ENCODE peak calls at places on chromosome 1, in four cellular contexts. One of them, this sample, is unnamed.

GRCh38 chr1:184160942-184161698 is 109.6 kb downstream of the TSEN15 start:
- DNase-seq in HL-60: no peak
- DNase-seq in K562: no peak
- DNase-seq in GM12878: peak
- DNase-seq in this sample: no peak

GRCh38 chr1:198328458-198329032 is 171.7 kb downstream of the NEK7 start:
- DNase-seq in HL-60: no peak
- DNase-seq in K562: no peak
- DNase-seq in GM12878: no peak
- DNase-seq in this sample: no peak

GRCh38 chr1:203590559-203590958 is 36.1 kb upstream of the ATP2B4 start:
- DNase-seq in HL-60: no peak
- DNase-seq in K562: no peak
- DNase-seq in GM12878: no peak
- DNase-seq in this sample: no peak

GRCh38 chr1:206796984-206797402 is 24.7 kb upstream of the IL10 start:
- DNase-seq in HL-60: no peak
- DNase-seq in K562: no peak
- DNase-seq in GM12878: no peak
- DNase-seq in this sample: no peak

GRCh38 chr1:9186082-9186859 is 48.3 kb upstream of the H6PD start:
- DNase-seq in HL-60: no peak
- DNase-seq in K562: no peak
- DNase-seq in GM12878: no peak
- DNase-seq in this sample: no peak

GRCh38 chr1:155794605-155795265 is 62.3 kb downstream of the GON4L start:
- DNase-seq in HL-60: no peak
- DNase-seq in K562: no peak
- DNase-seq in GM12878: no peak
- DNase-seq in this sample: no peak

GRCh38 chr1:92310185-92310597 is 11.3 kb downstream of the RPAP2 start:
- DNase-seq in HL-60: no peak
- DNase-seq in K562: no peak
- DNase-seq in GM12878: no peak
- DNase-seq in this sample: no peak

GRCh38 chr1:212852105-212852688 is 4.7 kb upstream of the SPATA45 start:
- DNase-seq in HL-60: no peak
- DNase-seq in K562: no peak
- DNase-seq in GM12878: no peak
- DNase-seq in this sample: no peak

GRCh38 chr1:21537511-21537931 is 28.3 kb downstream of the ALPL start:
- DNase-seq in HL-60: no peak
- DNase-seq in K562: no peak
- DNase-seq in GM12878: no peak
- DNase-seq in this sample: no peak

GRCh38 chr1:21532496-21532895 is 23.3 kb downstream of the ALPL start:
- DNase-seq in HL-60: no peak
- DNase-seq in K562: no peak
- DNase-seq in GM12878: no peak
- DNase-seq in this sample: no peak

GRCh38 chr1:21536223-21536622 is 27.0 kb downstream of the ALPL start:
- DNase-seq in HL-60: no peak
- DNase-seq in K562: no peak
- DNase-seq in GM12878: no peak
- DNase-seq in this sample: no peak

GRCh38 chr1:21532992-21533534 is 23.8 kb downstream of the ALPL start:
- DNase-seq in HL-60: no peak
- DNase-seq in K562: no peak
- DNase-seq in GM12878: no peak
- DNase-seq in this sample: no peak

GRCh38 chr1:21534674-21535378 is 25.6 kb downstream of the ALPL start:
- DNase-seq in HL-60: no peak
- DNase-seq in K562: peak
- DNase-seq in GM12878: no peak
- DNase-seq in this sample: peak
- TF ChIP-seq SPI1 in HL-60: no peak
- TF ChIP-seq SPI1 in K562: no peak
- TF ChIP-seq SPI1 in GM12878: no peak
- TF ChIP-seq SPI1 in this sample: no peak

DNA sequence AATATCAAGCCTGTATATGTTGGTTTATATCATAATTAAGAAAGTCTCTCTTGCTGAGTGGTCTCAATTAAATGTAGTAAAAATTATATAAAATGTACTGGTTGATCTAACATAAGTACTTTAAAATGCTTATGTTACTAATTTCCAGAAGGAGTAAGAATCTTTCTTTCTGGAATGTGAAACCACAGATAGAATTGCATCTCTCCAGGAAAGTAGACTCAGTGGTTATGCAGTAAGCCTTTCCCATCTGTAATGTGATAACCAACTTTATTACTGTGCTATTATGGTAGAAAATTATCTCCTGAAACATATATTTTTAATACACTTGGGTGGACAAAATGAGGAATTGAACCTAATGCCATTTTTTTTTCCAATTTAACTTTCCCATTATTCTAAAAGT is 8.9 kb upstream of the RALGPS2 start:
- DNase-seq in HL-60: no peak
- DNase-seq in K562: no peak
- DNase-seq in GM12878: no peak
- DNase-seq in this sample: no peak
- TF ChIP-seq SPI1 in HL-60: no peak
- TF ChIP-seq SPI1 in K562: no peak
- TF ChIP-seq SPI1 in GM12878: no peak
- TF ChIP-seq SPI1 in this sample: no peak

GRCh38 chr1:109391626-109392025 is 6.1 kb downstream of the SORT1 start:
- DNase-seq in HL-60: no peak
- DNase-seq in K562: no peak
- DNase-seq in GM12878: peak
- DNase-seq in this sample: peak
- TF ChIP-seq SPI1 in HL-60: no peak
- TF ChIP-seq SPI1 in K562: no peak
- TF ChIP-seq SPI1 in GM12878: peak
- TF ChIP-seq SPI1 in this sample: peak

GRCh38 chr1:114901739-114902255 is 47.1 kb downstream of the SYCP1 start:
- DNase-seq in HL-60: no peak
- DNase-seq in K562: no peak
- DNase-seq in GM12878: no peak
- DNase-seq in this sample: no peak
- TF ChIP-seq SPI1 in HL-60: no peak
- TF ChIP-seq SPI1 in K562: no peak
- TF ChIP-seq SPI1 in GM12878: no peak
- TF ChIP-seq SPI1 in this sample: no peak

DNA sequence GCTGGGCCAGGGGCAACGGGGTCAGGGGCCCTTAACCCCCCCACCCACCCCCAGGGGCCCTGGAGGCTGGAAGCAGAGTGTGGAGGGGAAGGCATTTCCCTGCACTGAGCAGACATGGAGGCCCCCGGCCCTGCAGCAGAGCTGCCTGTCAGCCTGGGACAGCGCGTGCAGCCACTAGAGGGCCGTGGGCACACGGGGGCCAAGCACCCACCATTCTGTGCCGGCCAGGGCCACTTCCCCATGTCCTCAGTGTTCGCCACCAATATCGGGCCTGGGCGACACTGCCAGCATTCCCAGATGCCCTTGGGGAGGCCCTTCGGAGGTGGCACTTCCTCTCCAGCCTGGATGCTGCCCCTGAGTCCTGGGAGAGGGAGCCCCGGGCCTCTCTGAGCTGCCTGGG is 23.2 kb upstream of the ARHGEF16 start:
- DNase-seq in HL-60: no peak
- DNase-seq in K562: peak
- DNase-seq in GM12878: no peak
- DNase-seq in this sample: no peak
- TF ChIP-seq SPI1 in HL-60: no peak
- TF ChIP-seq SPI1 in K562: no peak
- TF ChIP-seq SPI1 in GM12878: no peak
- TF ChIP-seq SPI1 in this sample: no peak

GRCh38 chr1:109598156-109598555 is 21.3 kb downstream of the GNAT2 start:
- DNase-seq in HL-60: no peak
- DNase-seq in K562: no peak
- DNase-seq in GM12878: no peak
- DNase-seq in this sample: no peak

GRCh38 chr1:109589679-109590078 is 29.7 kb downstream of the GNAT2 start:
- DNase-seq in HL-60: no peak
- DNase-seq in K562: no peak
- DNase-seq in GM12878: no peak
- DNase-seq in this sample: no peak

GRCh38 chr1:109598655-109599054 is 20.8 kb downstream of the GNAT2 start:
- DNase-seq in HL-60: no peak
- DNase-seq in K562: peak
- DNase-seq in GM12878: no peak
- DNase-seq in this sample: no peak

GRCh38 chr1:109595540-109595939 is 23.9 kb downstream of the GNAT2 start:
- DNase-seq in HL-60: no peak
- DNase-seq in K562: no peak
- DNase-seq in GM12878: no peak
- DNase-seq in this sample: no peak
- TF ChIP-seq SPI1 in HL-60: no peak
- TF ChIP-seq SPI1 in K562: no peak
- TF ChIP-seq SPI1 in GM12878: no peak
- TF ChIP-seq SPI1 in this sample: no peak

DNA sequence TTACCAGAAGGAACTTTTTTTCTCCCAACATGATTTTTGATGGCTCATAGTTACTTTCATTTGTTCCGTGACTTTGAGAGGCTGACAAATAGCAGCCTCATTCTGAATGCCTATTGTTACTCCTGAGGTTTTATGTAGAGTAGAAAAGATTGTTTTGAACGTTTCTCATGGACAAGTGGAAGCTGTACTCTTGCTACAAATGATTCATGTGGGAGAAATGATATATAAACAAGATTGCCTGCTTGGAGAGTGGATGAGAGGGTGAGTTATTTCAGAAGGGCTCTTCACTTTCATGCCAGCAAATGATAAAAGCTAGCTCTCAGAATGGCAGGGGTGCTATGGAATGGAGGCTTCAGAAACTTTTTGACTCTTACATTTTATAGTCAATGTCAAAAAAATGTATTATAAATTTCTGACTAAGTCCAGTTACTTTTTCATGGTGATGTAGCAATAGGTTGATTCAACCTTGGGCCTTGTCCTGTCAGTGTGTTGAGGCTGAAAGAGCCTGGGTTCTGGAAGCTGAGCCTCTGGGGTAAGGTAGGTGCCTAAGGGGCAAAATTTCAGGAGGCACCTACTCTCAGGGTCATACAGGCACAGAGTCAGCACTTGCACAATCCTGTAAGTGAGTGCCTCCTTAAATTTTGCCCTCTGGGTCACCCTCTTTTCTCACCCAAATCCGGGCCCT is 19.4 kb downstream of the JUN start:
- DNase-seq in HL-60: no peak
- DNase-seq in K562: no peak
- DNase-seq in GM12878: no peak
- DNase-seq in this sample: no peak
- TF ChIP-seq SPI1 in HL-60: no peak
- TF ChIP-seq SPI1 in K562: no peak
- TF ChIP-seq SPI1 in GM12878: no peak
- TF ChIP-seq SPI1 in this sample: no peak

DNA sequence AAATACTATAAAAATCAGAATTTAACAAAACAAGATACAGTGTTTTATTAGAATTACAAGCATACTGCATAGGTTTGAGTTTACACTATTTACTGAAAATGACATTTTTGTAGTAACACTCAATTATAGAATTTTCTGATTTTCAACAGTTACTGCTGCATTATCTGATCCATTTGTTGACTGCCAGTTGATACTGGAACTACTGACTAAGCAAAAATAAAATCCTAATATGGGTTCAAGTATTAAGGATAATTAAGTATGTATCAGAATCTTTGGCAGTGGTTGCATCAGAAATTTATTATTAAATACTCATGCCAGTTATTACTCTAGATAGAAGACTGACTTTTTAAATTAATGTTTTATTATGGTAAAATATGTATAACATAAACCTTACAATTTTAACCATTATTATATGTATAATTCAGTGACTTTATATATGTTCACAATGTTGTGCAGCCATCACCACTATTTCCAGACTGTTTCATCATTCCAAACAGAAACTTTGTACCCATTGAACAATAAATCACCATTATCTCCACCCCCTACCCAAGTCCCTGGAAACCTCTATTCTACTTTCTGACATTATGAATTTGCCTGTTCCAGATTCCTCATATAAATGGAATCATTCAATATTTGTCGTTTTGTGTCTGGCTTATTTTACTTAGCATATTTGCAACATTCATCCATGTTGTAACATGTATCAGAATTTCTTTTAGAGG is 58.2 kb upstream of the GPR88 start:
- DNase-seq in HL-60: no peak
- DNase-seq in K562: no peak
- DNase-seq in GM12878: no peak
- DNase-seq in this sample: no peak
- TF ChIP-seq SPI1 in HL-60: no peak
- TF ChIP-seq SPI1 in K562: no peak
- TF ChIP-seq SPI1 in GM12878: no peak
- TF ChIP-seq SPI1 in this sample: no peak

GRCh38 chr1:94672934-94673333 is 131.4 kb upstream of the F3 start:
- DNase-seq in HL-60: no peak
- DNase-seq in K562: no peak
- DNase-seq in GM12878: no peak
- DNase-seq in this sample: no peak
- TF ChIP-seq SPI1 in HL-60: no peak
- TF ChIP-seq SPI1 in K562: no peak
- TF ChIP-seq SPI1 in GM12878: no peak
- TF ChIP-seq SPI1 in this sample: no peak

This sample was measured in GM12891.